ENCODE peak calls at places on chromosomes 6 and 20, in eight cellular contexts. One of them, this sample, is unnamed.

GRCh38 chr6:146785001-146785585 is 186.3 kb downstream of the ADGB start:
- DNase-seq in right atrium auricular region: no peak
- DNase-seq in RCC 7860: peak; percentile 27
- DNase-seq in thoracic aorta: no peak
- DNase-seq in cerebellum: no peak
- DNase-seq in A673: peak; percentile 77
- DNase-seq in NB4: peak; percentile 79
- DNase-seq in COR-L47: peak; percentile 9
- DNase-seq in this sample: peak; percentile 17

GRCh38 chr6:18431581-18431980 is 44.4 kb downstream of the RNF144B start:
- DNase-seq in cerebellum: no peak
- DNase-seq in RCC 7860: peak; percentile 6
- DNase-seq in COR-L47: no peak
- DNase-seq in thoracic aorta: no peak
- DNase-seq in NB4: no peak
- DNase-seq in A673: no peak
- DNase-seq in right atrium auricular region: no peak
- DNase-seq in this sample: no peak

GRCh38 chr20:41005361-41005729 is 23.3 kb upstream of the TOP1 start:
- DNase-seq in A673: peak; percentile 96
- DNase-seq in COR-L47: peak; percentile 12
- DNase-seq in NB4: no peak
- DNase-seq in right atrium auricular region: peak; percentile 94
- DNase-seq in RCC 7860: peak; percentile 83
- DNase-seq in cerebellum: peak; percentile 17
- DNase-seq in thoracic aorta: peak; percentile 60
- DNase-seq in this sample: peak; percentile 37

GRCh38 chr20:37511605-37512275 is 9.3 kb upstream of the NNAT start:
- DNase-seq in A673: no peak
- DNase-seq in thoracic aorta: no peak
- DNase-seq in NB4: no peak
- DNase-seq in RCC 7860: no peak
- DNase-seq in right atrium auricular region: no peak
- DNase-seq in cerebellum: no peak
- DNase-seq in COR-L47: no peak
- DNase-seq in this sample: no peak

GRCh38 chr6:24522090-24522820 is 27.5 kb downstream of the ALDH5A1 start:
- DNase-seq in NB4: no peak
- DNase-seq in A673: no peak
- DNase-seq in thoracic aorta: no peak
- DNase-seq in RCC 7860: peak; percentile 88
- DNase-seq in right atrium auricular region: no peak
- DNase-seq in COR-L47: peak; percentile 52
- DNase-seq in cerebellum: no peak
- DNase-seq in this sample: no peak

GRCh38 chr20:46135856-46136633 is 17.9 kb downstream of the CD40 start:
- DNase-seq in COR-L47: peak; percentile 89
- DNase-seq in NB4: no peak
- DNase-seq in thoracic aorta: no peak
- DNase-seq in right atrium auricular region: no peak
- DNase-seq in cerebellum: no peak
- DNase-seq in A673: no peak
- DNase-seq in RCC 7860: no peak
- DNase-seq in this sample: no peak

GRCh38 chr6:48542191-48542590 is 431.2 kb upstream of the PTCHD4 start:
- DNase-seq in thoracic aorta: no peak
- DNase-seq in COR-L47: no peak
- DNase-seq in NB4: no peak
- DNase-seq in cerebellum: no peak
- DNase-seq in RCC 7860: no peak
- DNase-seq in right atrium auricular region: no peak
- DNase-seq in A673: no peak
- DNase-seq in this sample: no peak

GRCh38 chr6:82143041-82143481 is 104.5 kb downstream of the IBTK start:
- DNase-seq in thoracic aorta: no peak
- DNase-seq in A673: no peak
- DNase-seq in NB4: no peak
- DNase-seq in right atrium auricular region: no peak
- DNase-seq in RCC 7860: no peak
- DNase-seq in cerebellum: no peak
- DNase-seq in COR-L47: no peak
- DNase-seq in this sample: no peak